ENCODE peak calls at places on chromosome 14, in ten cellular contexts. T is CD4-positive, CD25-positive, alpha-beta regulatory T cell; P is IMR-90; B is breast epithelium; Q is H9; W is AG04450; R is thoracic aorta; M is GM12878; C is spleen; I is neural progenitor cell. N is an unnamed sample.

GRCh38 chr14:91342243-91342760 is 75.3 kb downstream of the CCDC88C start:
- DNase-seq in T (no peak), P (no peak), B (no peak), Q (no peak), W (no peak), R (no peak), M (no peak), C (no peak), I (no peak), N (no peak)

GRCh38 chr14:96698846-96699543 is 98.2 kb upstream of the VRK1 start:
- DNase-seq in T (no peak), P (no peak), B (no peak), Q (no peak), W (no peak), R (no peak), M (peak; percentile 86), C (no peak), I (no peak), N (no peak)

GRCh38 chr14:25431211-25432076 is 381.5 kb upstream of the STXBP6 start:
- DNase-seq in T (no peak), P (no peak), B (no peak), Q (peak; percentile 71), W (no peak), R (no peak), M (no peak), C (no peak), I (peak; percentile 58), N (no peak)

GRCh38 chr14:73426877-73427276 is 31.5 kb downstream of the NUMB start:
- DNase-seq in T (no peak), P (peak; percentile 60), B (no peak), Q (no peak), W (no peak), R (no peak), M (no peak), C (no peak), I (no peak), N (no peak)

GRCh38 chr14:68784995-68785816 is 7.7 kb downstream of the ZFP36L1 start:
- DNase-seq in T (no peak), P (peak; percentile 86), B (peak; percentile 23), Q (no peak), W (no peak), R (no peak), M (no peak), C (peak; percentile 76), I (no peak), N (no peak)

GRCh38 chr14:88895116-88895515 is 70.7 kb downstream of the TTC8 start:
- DNase-seq in T (no peak), P (peak; percentile 80), B (peak; percentile 31), Q (no peak), W (peak; percentile 43), R (no peak), M (no peak), C (no peak), I (no peak), N (no peak)

GRCh38 chr14:85416771-85417170 is 113.2 kb upstream of the FLRT2 start:
- DNase-seq in T (no peak), P (peak; percentile 77), B (no peak), Q (no peak), W (peak; percentile 16), R (no peak), M (no peak), C (no peak), I (no peak), N (no peak)

GRCh38 chr14:35050652-35051051 is 4.6 kb downstream of the FAM177A1 start:
- DNase-seq in T (no peak), P (peak; percentile 72), B (no peak), Q (no peak), W (no peak), R (no peak), M (no peak), C (no peak), I (no peak), N (no peak)

GRCh38 chr14:61527325-61528100 is 167.8 kb upstream of the HIF1A start:
- DNase-seq in T (no peak), P (peak; percentile 91), B (no peak), Q (no peak), W (no peak), R (no peak), M (no peak), C (no peak), I (no peak), N (no peak)

GRCh38 chr14:77014004-77014604 is 14.4 kb downstream of the IRF2BPL start:
- DNase-seq in T (no peak), P (peak; percentile 47), B (peak; percentile 94), Q (no peak), W (no peak), R (no peak), M (no peak), C (no peak), I (peak; percentile 65), N (no peak)

GRCh38 chr14:36022765-36023415 is 153.6 kb downstream of the PTCSC3 start:
- DNase-seq in T (no peak), P (no peak), B (no peak), Q (no peak), W (no peak), R (no peak), M (no peak), C (no peak), I (peak; percentile 30), N (no peak)

GRCh38 chr14:79708991-79709390 is 502.3 kb downstream of the DIO2 start:
- DNase-seq in T (no peak), P (peak; percentile 64), B (no peak), Q (no peak), W (no peak), R (no peak), M (no peak), C (no peak), I (no peak), N (no peak)

GRCh38 chr14:69547701-69548348 is 26.8 kb downstream of the CCDC177 start:
- DNase-seq in T (no peak), P (no peak), B (no peak), Q (peak; percentile 90), W (no peak), R (no peak), M (no peak), C (no peak), I (peak; percentile 87), N (no peak)

GRCh38 chr14:59739794-59740193 is 130.8 kb downstream of the RTN1 start:
- DNase-seq in T (no peak), P (no peak), B (no peak), Q (no peak), W (no peak), R (no peak), M (no peak), C (no peak), I (no peak), N (no peak)

GRCh38 chr14:91249841-91250616 is 5.5 kb upstream of the GPR68 start:
- DNase-seq in T (peak; percentile 55), P (no peak), B (no peak), Q (peak; percentile 64), W (no peak), R (no peak), M (peak; percentile 90), C (peak; percentile 44), I (peak; percentile 85), N (no peak)

GRCh38 chr14:76101384-76101783 is 50.3 kb upstream of the GPATCH2L start:
- DNase-seq in T (no peak), P (peak; percentile 7), B (peak; percentile 28), Q (no peak), W (no peak), R (no peak), M (no peak), C (no peak), I (no peak), N (no peak)

GRCh38 chr14:95620659-95621059 is 65.6 kb upstream of the TCL1B start:
- DNase-seq in T (no peak), P (no peak), B (no peak), Q (no peak), W (no peak), R (no peak), M (no peak), C (no peak), I (no peak), N (no peak)

GRCh38 chr14:64520699-64521098 is 16.1 kb downstream of the ZBTB1 start:
- DNase-seq in T (no peak), P (no peak), B (no peak), Q (no peak), W (no peak), R (no peak), M (no peak), C (no peak), I (no peak), N (no peak)

GRCh38 chr14:64522591-64523355 is 17.8 kb upstream of the HSPA2 start:
- DNase-seq in T (no peak), P (no peak), B (no peak), Q (no peak), W (no peak), R (no peak), M (no peak), C (no peak), I (no peak), N (no peak)

GRCh38 chr14:64525354-64525753 is 15.2 kb upstream of the HSPA2 start:
- DNase-seq in T (no peak), P (no peak), B (no peak), Q (no peak), W (no peak), R (no peak), M (no peak), C (no peak), I (no peak), N (no peak)
- H3K27ac ChIP-seq in T (no peak overlapping the region), P (no peak overlapping the region), B (no peak overlapping the region), Q (no peak overlapping the region), W (no peak overlapping the region), R (no peak overlapping the region), M (no peak overlapping the region), C (no peak overlapping the region), I (peak overlapping the region; percentile 21), N (no peak overlapping the region)

DNA sequence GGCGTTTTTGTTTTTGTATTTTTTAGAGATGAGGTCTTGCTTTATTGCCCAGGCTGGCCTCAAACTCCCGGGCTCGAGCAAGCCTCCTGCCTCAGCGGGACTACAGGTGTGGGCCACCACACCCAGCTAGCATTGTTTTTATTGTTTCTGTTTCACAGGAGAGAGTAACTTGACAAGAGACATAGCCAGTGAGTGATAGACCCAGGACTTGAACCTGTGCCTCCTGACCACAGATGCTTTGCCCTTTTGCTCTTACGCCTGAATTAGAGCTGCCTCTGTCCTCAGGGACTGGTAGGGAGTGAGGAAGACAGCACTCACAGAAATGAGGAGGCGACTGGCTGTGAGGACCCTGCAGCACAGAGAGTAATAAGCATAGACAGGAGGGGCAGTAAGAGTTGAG is 2.3 kb downstream of the EVL start:
- DNase-seq in T (no peak), P (no peak), B (no peak), Q (no peak), W (no peak), R (no peak), M (no peak), C (no peak), I (no peak), N (no peak)
- H3K27ac ChIP-seq in T (peak overlapping the region; percentile 95), P (no peak overlapping the region), B (peak overlapping the region; percentile 70), Q (no peak overlapping the region), W (no peak overlapping the region), R (no peak overlapping the region), M (peak overlapping the region; percentile 84), C (peak overlapping the region; percentile 89), I (no peak overlapping the region), N (peak overlapping the region; percentile 26)

GRCh38 chr14:102923201-102923919 is 897 bp downstream of the AMN start:
- DNase-seq in T (no peak), P (no peak), B (no peak), Q (no peak), W (no peak), R (no peak), M (no peak), C (no peak), I (peak; percentile 45), N (no peak)
- H3K27ac ChIP-seq in T (no peak overlapping the region), P (no peak overlapping the region), B (no peak overlapping the region), Q (no peak overlapping the region), W (no peak overlapping the region), R (no peak overlapping the region), M (no peak overlapping the region), C (no peak overlapping the region), I (no peak overlapping the region), N (no peak overlapping the region)

GRCh38 chr14:50813544-50813863 is 17.5 kb downstream of the NIN start:
- DNase-seq in T (no peak), P (no peak), B (no peak), Q (no peak), W (no peak), R (no peak), M (peak; percentile 38), C (no peak), I (no peak), N (no peak)
- H3K27ac ChIP-seq in T (no peak overlapping the region), P (no peak overlapping the region), B (no peak overlapping the region), Q (no peak overlapping the region), W (no peak overlapping the region), R (no peak overlapping the region), M (peak overlapping the region; percentile 80), C (peak overlapping the region; percentile 85), I (no peak overlapping the region), N (no peak overlapping the region)